ENCODE peak calls at places on chromosomes 3 and 15, in four cellular contexts. I is dorsolateral prefrontal cortex, G is NCI-H1105, H is ELR. D is an unnamed sample.

GRCh38 chr3:58563386-58564035 is 13.7 kb downstream of the FAM107A start:
- DNase-seq in G (no peak), I (no peak), H (peak), D (no peak)

GRCh38 chr15:87557871-87558270 is 698.7 kb downstream of the NTRK3 start:
- DNase-seq in H (no peak), G (no peak), I (no peak), D (no peak)

GRCh38 chr3:192055946-192056345 is 595.0 kb downstream of the PYDC2 start:
- DNase-seq in I (no peak), H (no peak), G (no peak), D (no peak)

GRCh38 chr3:73637042-73637441 is 12.3 kb upstream of the PDZRN3 start:
- DNase-seq in H (peak), I (no peak), G (peak), D (no peak)

GRCh38 chr3:10957976-10958749 is 34.4 kb upstream of the SLC6A1 start:
- DNase-seq in G (peak), H (no peak), I (no peak), D (no peak)

GRCh38 chr3:114383875-114384557 is 90.2 kb downstream of the TIGIT start:
- DNase-seq in I (peak), G (peak), H (peak), D (peak)

GRCh38 chr3:123446210-123446609 is 2.7 kb downstream of the ADCY5 start:
- DNase-seq in H (no peak), G (no peak), I (no peak), D (no peak)

GRCh38 chr3:33016846-33017405 is 65.5 kb downstream of the CCR4 start:
- DNase-seq in H (no peak), I (no peak), G (no peak), D (no peak)

GRCh38 chr3:18919158-18919557 is 229.2 kb upstream of the KCNH8 start:
- DNase-seq in I (no peak), H (no peak), G (no peak), D (no peak)

GRCh38 chr15:34182942-34183341 is 27.0 kb downstream of the KATNBL1 start:
- DNase-seq in G (no peak), H (no peak), I (no peak), D (no peak)

GRCh38 chr3:4976109-4976508 is 3.1 kb upstream of the BHLHE40 start:
- DNase-seq in H (peak), G (peak), I (no peak), D (no peak)

GRCh38 chr15:28015855-28016254 is 83.3 kb downstream of the OCA2 start:
- DNase-seq in I (no peak), H (no peak), G (no peak), D (no peak)

GRCh38 chr3:70097084-70097483 is 97.6 kb downstream of the SAMMSON start:
- DNase-seq in H (no peak), G (no peak), I (no peak), D (no peak)

GRCh38 chr15:74630284-74631086 is 14.8 kb downstream of the CLK3 start:
- DNase-seq in I (no peak), G (no peak), H (no peak), D (no peak)

GRCh38 chr3:129888739-129889138 is 4.8 kb downstream of the TMCC1 start:
- DNase-seq in I (no peak), H (peak), G (no peak), D (no peak)